ENCODE peak calls at places on chromosomes 3 and 15, in seven cellular contexts. N is fibroblast of the conjunctiva; B is germinal center; F is upper lobe of right lung; H is AG09309; P is activated CD4-positive, alpha-beta T cell treated with anti-CD3 and anti-CD28 coated beads for 24 hours; R is choroid plexus epithelial cell. V is an unnamed sample.
A peak's percentile ranks its signal among the peaks of the same experiment; 100 is the strongest.

GRCh38 chr15:99433757-99434211 is 132.0 kb upstream of the MEF2A start:
- DNase-seq in N (no peak), B (no peak), F (peak; percentile 61), H (no peak), P (no peak), R (no peak), V (no peak)

GRCh38 chr3:111047812-111048435 is 23.7 kb upstream of the NECTIN3 start:
- DNase-seq in N (no peak), B (no peak), F (no peak), H (no peak), P (no peak), R (no peak), V (no peak)

GRCh38 chr15:79451361-79451999 is 19.3 kb downstream of the MINAR1 start:
- DNase-seq in N (no peak), B (no peak), F (no peak), H (no peak), P (no peak), R (no peak), V (no peak)

GRCh38 chr15:86555939-86556725 is 476.5 kb downstream of the AGBL1 start:
- DNase-seq in N (no peak), B (no peak), F (no peak), H (no peak), P (no peak), R (no peak), V (no peak)

GRCh38 chr3:125350597-125350996 is 24.5 kb downstream of the ZNF148 start:
- DNase-seq in N (no peak), B (no peak), F (no peak), H (no peak), P (no peak), R (no peak), V (no peak)

GRCh38 chr3:171860830-171861535 is 17.8 kb downstream of the TMEM212 start:
- DNase-seq in N (peak; percentile 72), B (no peak), F (no peak), H (peak; percentile 46), P (no peak), R (peak; percentile 83), V (no peak)

GRCh38 chr3:4220050-4220449 is 83.1 kb upstream of the SETMAR start:
- DNase-seq in N (no peak), B (no peak), F (no peak), H (no peak), P (no peak), R (no peak), V (no peak)

GRCh38 chr3:129440648-129441190 is 695 bp downstream of the IFT122 start:
- DNase-seq in N (no peak), B (peak; percentile 24), F (no peak), H (no peak), P (no peak), R (no peak), V (no peak)

GRCh38 chr3:14680716-14681115 is 5.8 kb downstream of the C3orf20 start:
- DNase-seq in N (no peak), B (no peak), F (no peak), H (no peak), P (no peak), R (peak; percentile 61), V (no peak)

GRCh38 chr3:149653136-149653535 is 4.7 kb downstream of the WWTR1 start:
- DNase-seq in N (no peak), B (no peak), F (no peak), H (no peak), P (no peak), R (no peak), V (no peak)

GRCh38 chr15:36614016-36614415 is 34.6 kb downstream of the CDIN1 start:
- DNase-seq in N (no peak), B (no peak), F (no peak), H (no peak), P (no peak), R (no peak), V (no peak)

GRCh38 chr3:15812183-15812582 is 14.4 kb upstream of the ANKRD28 start:
- DNase-seq in N (no peak), B (peak; percentile 33), F (no peak), H (no peak), P (no peak), R (peak; percentile 60), V (peak; percentile 10)

GRCh38 chr3:165544432-165544831 is 292.8 kb downstream of the BCHE start:
- DNase-seq in N (no peak), B (no peak), F (no peak), H (no peak), P (no peak), R (no peak), V (no peak)

GRCh38 chr3:149507491-149508324 is 33.2 kb downstream of the TM4SF4 start:
- DNase-seq in N (no peak), B (no peak), F (no peak), H (peak; percentile 86), P (no peak), R (peak; percentile 52), V (no peak)

GRCh38 chr3:40465111-40465407 is 7.9 kb downstream of the RPL14 start:
- DNase-seq in N (no peak), B (no peak), F (no peak), H (no peak), P (no peak), R (no peak), V (no peak)

GRCh38 chr3:107962946-107963345 is 127.9 kb downstream of the CD47 start:
- DNase-seq in N (peak; percentile 65), B (no peak), F (no peak), H (no peak), P (no peak), R (peak; percentile 45), V (no peak)

GRCh38 chr3:159418571-159419526 is 569.8 kb upstream of the IL12A start:
- DNase-seq in N (no peak), B (no peak), F (no peak), H (no peak), P (no peak), R (peak; percentile 87), V (no peak)

GRCh38 chr3:31790516-31791148 is 190.4 kb downstream of the OSBPL10 start:
- DNase-seq in N (no peak), B (no peak), F (no peak), H (no peak), P (no peak), R (no peak), V (no peak)

GRCh38 chr3:46923559-46924350 is 46.2 kb downstream of the PTH1R start:
- DNase-seq in N (no peak), B (peak; percentile 60), F (peak; percentile 72), H (no peak), P (peak; percentile 24), R (peak; percentile 48), V (no peak)

GRCh38 chr15:50353251-50353998 is 1.6 kb downstream of the GABPB1 start:
- DNase-seq in N (peak; percentile 73), B (peak; percentile 15), F (no peak), H (peak; percentile 96), P (no peak), R (peak; percentile 94), V (peak; percentile 33)

GRCh38 chr15:45333550-45333949 is 44.8 kb downstream of the GATM start:
- DNase-seq in N (no peak), B (no peak), F (no peak), H (no peak), P (no peak), R (peak; percentile 27), V (no peak)